ENCODE peak calls at places on chromosomes 5 and 9, in seven cellular contexts. T is iPS DF 6.9, I is astrocyte, R is body of pancreas, B is PC-3, D is endodermal cell, N is heart right ventricle. W is an unnamed sample.

GRCh38 chr9:14437336-14438231 is 123.6 kb upstream of the NFIB start:
- DNase-seq in T (no peak), I (no peak), R (no peak), B (no peak), D (no peak), N (no peak), W (no peak)

GRCh38 chr9:11241779-11242178 is 629.0 kb upstream of the PTPRD start:
- DNase-seq in T (no peak), I (no peak), R (no peak), B (no peak), D (no peak), N (no peak), W (no peak)

GRCh38 chr9:109557481-109557880 is 59.4 kb upstream of the PTPN3 start:
- DNase-seq in T (no peak), I (no peak), R (no peak), B (no peak), D (no peak), N (no peak), W (no peak)

GRCh38 chr5:102711525-102712240 is 43.4 kb upstream of the PAM start:
- DNase-seq in T (no peak), I (no peak), R (no peak), B (peak), D (no peak), N (no peak), W (no peak)

GRCh38 chr5:59081693-59082092 is 498.8 kb downstream of the RAB3C start:
- DNase-seq in T (no peak), I (no peak), R (no peak), B (no peak), D (no peak), N (no peak), W (no peak)

GRCh38 chr9:69785757-69786156 is 25.9 kb upstream of the PTAR1 start:
- DNase-seq in T (no peak), I (peak), R (no peak), B (peak), D (no peak), N (no peak), W (peak)

GRCh38 chr9:137366891-137367381 is 56.0 kb downstream of the EXD3 start:
- DNase-seq in T (no peak), I (no peak), R (no peak), B (no peak), D (peak), N (no peak), W (no peak)

GRCh38 chr5:132883261-132883834 is 9.9 kb downstream of the LEAP2 start:
- DNase-seq in T (no peak), I (peak), R (peak), B (peak), D (peak), N (peak), W (no peak)

GRCh38 chr5:57834829-57835554 is 352.4 kb upstream of the ACTBL2 start:
- DNase-seq in T (peak), I (peak), R (peak), B (no peak), D (peak), N (no peak), W (peak)

GRCh38 chr5:154868702-154869101 is 10.3 kb downstream of the CNOT8 start:
- DNase-seq in T (no peak), I (no peak), R (peak), B (peak), D (peak), N (no peak), W (peak)

GRCh38 chr9:131438190-131438589 is 44.3 kb downstream of the PRRC2B start:
- DNase-seq in T (no peak), I (no peak), R (no peak), B (no peak), D (no peak), N (no peak), W (no peak)

GRCh38 chr9:16363916-16364315 is 506.6 kb downstream of the BNC2 start:
- DNase-seq in T (no peak), I (no peak), R (no peak), B (no peak), D (no peak), N (no peak), W (no peak)

GRCh38 chr9:84141762-84142370 is 161.3 kb downstream of the RMI1 start:
- DNase-seq in T (no peak), I (no peak), R (no peak), B (no peak), D (no peak), N (no peak), W (peak)

GRCh38 chr5:2729189-2729588 is 22.3 kb downstream of the IRX2 start:
- DNase-seq in T (no peak), I (no peak), R (no peak), B (no peak), D (no peak), N (no peak), W (no peak)

GRCh38 chr5:124330595-124330994 is 415.8 kb downstream of the ZNF608 start:
- DNase-seq in T (no peak), I (peak), R (no peak), B (peak), D (no peak), N (no peak), W (no peak)

GRCh38 chr9:20144255-20144654 is 355.4 kb upstream of the SLC24A2 start:
- DNase-seq in T (no peak), I (peak), R (peak), B (no peak), D (no peak), N (no peak), W (no peak)

GRCh38 chr5:10233011-10233410 is 16.7 kb downstream of the ATPSCKMT start:
- DNase-seq in T (no peak), I (no peak), R (no peak), B (no peak), D (no peak), N (no peak), W (no peak)

GRCh38 chr5:151661096-151661495 is 25.6 kb downstream of the SPARC start:
- DNase-seq in T (no peak), I (no peak), R (no peak), B (no peak), D (no peak), N (no peak), W (no peak)

GRCh38 chr9:2181794-2182193 is 166.6 kb downstream of the SMARCA2 start:
- DNase-seq in T (peak), I (no peak), R (peak), B (peak), D (peak), N (no peak), W (peak)

GRCh38 chr5:157025093-157025698 is 33.7 kb downstream of the HAVCR1 start:
- DNase-seq in T (no peak), I (no peak), R (peak), B (no peak), D (no peak), N (no peak), W (no peak)

GRCh38 chr5:133889271-133889905 is 79.0 kb downstream of the C5orf15 start:
- DNase-seq in T (no peak), I (no peak), R (no peak), B (no peak), D (no peak), N (no peak), W (no peak)

GRCh38 chr5:35476789-35477188 is 140.9 kb upstream of the SPEF2 start:
- DNase-seq in T (no peak), I (no peak), R (no peak), B (no peak), D (no peak), N (no peak), W (no peak)

GRCh38 chr5:35476046-35476445 is 141.6 kb upstream of the SPEF2 start:
- DNase-seq in T (no peak), I (no peak), R (no peak), B (no peak), D (no peak), N (no peak), W (no peak)

GRCh38 chr5:35477321-35477720 is 140.3 kb upstream of the SPEF2 start:
- DNase-seq in T (no peak), I (no peak), R (no peak), B (no peak), D (no peak), N (no peak), W (no peak)

GRCh38 chr5:35482167-35482755 is 135.4 kb upstream of the SPEF2 start:
- DNase-seq in T (no peak), I (no peak), R (no peak), B (no peak), D (no peak), N (no peak), W (peak)

DNA sequence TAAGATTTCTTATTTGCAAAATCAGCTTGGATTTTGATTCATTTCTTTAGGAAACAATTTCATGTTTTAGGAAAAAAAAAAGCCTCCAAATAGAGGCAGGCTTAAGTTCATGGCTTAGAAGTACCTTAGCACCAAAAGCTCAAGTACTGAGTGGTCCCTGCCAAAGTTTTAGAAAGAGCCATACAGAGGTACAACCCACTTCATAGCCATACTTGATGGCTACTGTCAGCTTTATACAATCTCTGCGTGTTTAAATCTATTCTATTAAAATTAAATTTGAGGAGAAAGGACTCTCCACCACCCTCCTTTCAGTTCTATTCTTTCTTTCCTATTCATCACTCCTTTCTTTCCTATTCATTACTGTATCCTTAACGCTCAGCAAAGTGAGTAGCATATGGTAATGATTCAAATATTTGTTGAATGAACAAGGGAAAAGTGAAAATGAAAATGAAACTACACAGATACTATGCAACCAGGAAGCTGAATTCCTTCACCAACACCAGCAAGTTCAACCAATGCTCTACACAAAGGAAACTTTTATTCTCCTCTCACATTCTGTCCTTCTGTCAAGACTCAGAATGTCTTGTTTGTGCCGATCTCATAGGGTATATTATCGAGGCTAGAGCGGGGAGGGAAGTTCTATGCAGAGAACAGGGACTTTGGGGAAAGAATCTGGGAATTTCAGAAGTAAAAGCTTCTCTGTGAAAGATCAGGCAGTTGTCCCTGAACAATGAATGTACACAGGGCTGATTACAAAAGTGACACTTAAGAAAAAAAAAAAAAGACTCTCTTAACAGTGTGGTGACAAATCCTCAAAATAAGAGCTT is 138.6 kb upstream of the SPEF2 start:
- DNase-seq in T (no peak), I (peak), R (no peak), B (peak), D (no peak), N (no peak), W (no peak)
- H3K4me3 ChIP-seq in T (no peak), I (peak), R (no peak), B (peak), D (no peak), N (no peak), W (no peak)

DNA sequence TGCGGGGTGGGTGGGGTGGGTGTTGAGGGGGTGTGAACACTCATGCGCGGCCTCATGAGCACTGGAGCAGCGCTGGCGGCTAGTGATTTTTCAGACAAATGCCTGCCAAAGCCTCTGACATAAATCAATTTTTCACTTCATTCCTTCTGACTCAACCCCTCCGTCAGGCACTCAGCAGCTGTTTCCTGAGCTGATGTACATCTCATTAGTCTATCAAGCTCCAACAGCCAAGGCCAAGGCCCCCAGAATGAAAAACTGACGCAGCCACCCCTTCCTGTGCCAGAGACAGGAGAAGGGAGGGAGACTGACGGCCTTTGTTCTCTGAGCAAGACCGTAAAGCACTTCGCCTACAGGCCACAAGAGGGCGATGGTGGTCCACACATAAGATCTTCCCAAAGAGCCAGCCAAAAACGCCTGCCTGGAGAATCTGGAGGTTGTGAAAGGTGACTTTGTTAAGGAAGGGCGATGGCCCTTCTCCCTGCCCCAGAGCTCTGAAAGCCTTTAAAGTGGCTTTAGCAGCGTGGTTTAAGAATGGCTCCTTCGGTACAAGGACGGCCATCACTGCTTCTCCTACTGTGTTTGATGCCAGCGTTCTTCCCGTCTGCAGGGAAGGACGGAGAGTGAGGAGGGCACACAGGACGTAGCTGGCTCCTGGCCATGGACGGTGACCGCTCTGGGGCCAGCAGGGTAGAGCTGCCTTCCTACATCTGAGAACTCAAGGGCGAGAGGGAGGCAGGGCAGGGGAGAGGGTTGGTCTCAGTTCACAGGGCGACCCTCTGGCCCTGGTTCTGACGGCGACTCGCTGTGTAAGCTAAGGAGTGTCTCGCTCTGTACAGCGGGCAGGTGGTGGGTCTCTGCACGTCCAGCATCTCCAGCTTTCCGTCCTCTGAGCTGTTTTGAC is 37.1 kb downstream of the ALG2 start:
- DNase-seq in T (peak), I (peak), R (peak), B (peak), D (peak), N (peak), W (peak)
- H3K4me3 ChIP-seq in T (no peak), I (no peak), R (no peak), B (peak), D (no peak), N (peak), W (no peak)

DNA sequence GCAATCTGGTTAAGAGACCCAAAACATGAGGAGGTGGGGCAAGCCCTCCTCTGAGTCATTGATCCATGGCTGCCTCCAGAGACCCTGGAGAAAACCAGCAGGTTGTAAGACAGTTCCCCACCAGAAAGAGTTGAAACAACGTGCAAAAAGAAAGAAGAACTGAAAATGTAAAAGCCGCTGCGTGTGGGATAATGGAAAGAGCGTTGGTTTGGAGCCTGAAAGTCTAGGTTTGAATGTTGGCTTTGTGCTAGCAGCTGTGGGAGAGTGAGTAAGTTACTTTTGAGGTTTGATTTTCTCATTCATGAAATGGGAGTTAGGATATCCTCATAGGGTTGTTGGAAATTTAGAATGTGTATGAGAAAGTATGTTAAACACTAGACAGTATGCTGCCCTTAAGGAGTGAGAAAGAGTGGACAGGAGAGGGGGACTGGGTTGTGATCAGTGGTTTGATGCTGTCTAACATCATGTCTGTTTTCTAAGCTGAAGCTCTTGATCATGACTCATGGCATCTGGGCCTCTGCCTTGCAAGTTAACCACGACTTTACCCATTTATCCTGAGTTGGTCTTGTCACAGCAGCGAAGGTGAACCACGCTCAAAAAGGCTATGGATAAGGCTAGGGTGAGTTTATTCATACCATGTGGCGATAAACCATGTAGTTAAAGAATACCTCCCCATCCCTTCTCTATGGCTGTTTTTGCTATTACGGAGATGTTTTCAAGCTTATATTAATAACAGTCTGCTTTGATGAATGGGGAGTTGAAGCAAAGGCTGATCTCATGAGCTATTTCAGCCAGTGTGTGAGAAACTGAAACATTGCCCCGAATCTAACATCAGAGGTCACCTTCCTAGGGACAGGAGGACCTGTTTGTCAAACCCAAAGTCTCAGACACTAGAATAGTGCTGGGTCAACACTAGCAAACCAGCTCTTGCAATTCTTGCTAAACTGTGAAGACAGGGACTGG is 41.3 kb downstream of the ZNF366 start:
- DNase-seq in T (no peak), I (peak), R (no peak), B (peak), D (no peak), N (no peak), W (no peak)
- H3K4me3 ChIP-seq in T (no peak), I (no peak), R (no peak), B (no peak), D (no peak), N (no peak), W (no peak)

DNA sequence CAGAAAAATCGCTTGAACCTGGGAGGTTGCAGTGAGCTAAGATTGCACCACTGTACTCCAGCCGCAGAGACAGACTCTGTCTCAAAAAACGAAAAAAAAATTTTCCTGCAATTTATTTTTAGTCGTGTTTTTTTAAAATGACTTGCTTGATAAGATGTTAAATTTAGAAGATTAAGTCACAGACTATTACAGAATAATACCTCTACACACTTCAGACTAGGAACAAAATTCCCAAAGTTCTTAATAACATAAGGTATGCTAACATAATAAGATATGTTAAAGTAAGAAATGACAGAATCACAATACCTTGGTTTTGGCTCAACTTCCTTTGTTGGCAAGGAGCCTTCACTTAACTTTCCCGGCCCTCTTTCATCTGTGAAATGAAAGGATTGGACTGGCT is 59.5 kb upstream of the NPR3 start:
- DNase-seq in T (no peak), I (no peak), R (no peak), B (no peak), D (no peak), N (no peak), W (no peak)
- H3K4me3 ChIP-seq in T (no peak), I (no peak), R (no peak), B (no peak), D (no peak), N (no peak), W (no peak)

GRCh38 chr5:119356384-119357188 is 767 bp downstream of the TNFAIP8 start:
- DNase-seq in T (no peak), I (no peak), R (no peak), B (no peak), D (no peak), N (no peak), W (no peak)
- H3K4me3 ChIP-seq in T (peak), I (peak), R (peak), B (peak), D (peak), N (peak), W (peak)

DNA sequence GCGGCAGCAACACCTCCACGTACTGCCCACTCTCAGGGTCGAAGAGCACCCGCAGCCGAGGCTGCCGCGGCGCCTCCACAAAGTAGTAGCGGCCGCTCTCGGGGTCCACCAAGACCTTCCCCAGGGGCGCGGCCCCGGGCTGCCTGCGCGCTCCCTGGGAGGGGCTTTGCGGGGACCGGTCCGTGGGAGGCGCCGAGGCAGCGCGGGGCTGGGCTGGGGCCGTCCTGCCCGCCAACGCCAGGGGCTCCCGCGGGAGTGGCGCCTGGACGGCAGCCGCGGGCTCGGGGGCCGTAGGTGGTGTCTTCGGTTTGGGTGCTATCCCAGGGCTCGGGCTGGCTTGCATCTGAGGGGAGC is 2.6 kb upstream of the MZB1 start:
- DNase-seq in T (no peak), I (no peak), R (no peak), B (no peak), D (no peak), N (no peak), W (no peak)
- H3K4me3 ChIP-seq in T (peak), I (peak), R (no peak), B (peak), D (peak), N (peak), W (peak)

W was measured in H7.